ENCODE peak calls at places on chromosome 1, in ten cellular contexts. E is RWPE1, O is lower lobe of right lung, F is stomach, R is Caco-2, T is cardiac muscle cell, X is ascending aorta, W is glutamatergic neuron, I is epithelial cell of proximal tubule, M is bronchial epithelial cell. Y is an unnamed sample.

GRCh38 chr1:151058682-151059341 is 610 bp downstream of the CDC42SE1 start:
- DNase-seq in E (peak), O (peak), F (peak), R (peak), T (peak), X (no peak), W (peak), I (no peak), M (peak), Y (no peak)

GRCh38 chr1:9289090-9289534 is 3.6 kb upstream of the SPSB1 start:
- DNase-seq in E (no peak), O (peak), F (peak), R (peak), T (peak), X (peak), W (peak), I (no peak), M (peak), Y (peak)

GRCh38 chr1:152539901-152540300 is 25.6 kb downstream of the CRCT1 start:
- DNase-seq in E (no peak), O (no peak), F (no peak), R (no peak), T (no peak), X (no peak), W (no peak), I (no peak), M (no peak), Y (no peak)

GRCh38 chr1:24584103-24584764 is 28.3 kb downstream of the NCMAP start:
- DNase-seq in E (no peak), O (no peak), F (peak), R (no peak), T (no peak), X (no peak), W (no peak), I (no peak), M (no peak), Y (no peak)

GRCh38 chr1:205581321-205581980 is 50.4 kb downstream of the ELK4 start:
- DNase-seq in E (no peak), O (no peak), F (peak), R (no peak), T (no peak), X (no peak), W (no peak), I (no peak), M (no peak), Y (no peak)

GRCh38 chr1:205504311-205505075 is at the start of gene CDK18:
- DNase-seq in E (peak), O (peak), F (peak), R (peak), T (peak), X (peak), W (no peak), I (no peak), M (peak), Y (peak)

GRCh38 chr1:202521886-202522285 is 173.4 kb downstream of the PPP1R12B start:
- DNase-seq in E (no peak), O (no peak), F (no peak), R (no peak), T (no peak), X (no peak), W (no peak), I (no peak), M (no peak), Y (no peak)

GRCh38 chr1:150268342-150268705 is 492 bp downstream of the APH1A start:
- DNase-seq in E (peak), O (peak), F (peak), R (peak), T (peak), X (no peak), W (no peak), I (no peak), M (peak), Y (peak)

GRCh38 chr1:159088566-159089183 is 12.1 kb upstream of the AIM2 start:
- DNase-seq in E (no peak), O (no peak), F (no peak), R (no peak), T (no peak), X (no peak), W (no peak), I (no peak), M (no peak), Y (no peak)

GRCh38 chr1:55706397-55706796 is 491.2 kb upstream of the USP24 start:
- DNase-seq in E (no peak), O (no peak), F (no peak), R (no peak), T (no peak), X (no peak), W (no peak), I (no peak), M (no peak), Y (no peak)

GRCh38 chr1:174230399-174230798 is 71.1 kb downstream of the RABGAP1L start:
- DNase-seq in E (no peak), O (no peak), F (no peak), R (no peak), T (peak), X (no peak), W (no peak), I (no peak), M (no peak), Y (no peak)

GRCh38 chr1:232950919-232951579 is 638 bp downstream of the NTPCR start:
- DNase-seq in E (peak), O (no peak), F (no peak), R (peak), T (peak), X (no peak), W (no peak), I (no peak), M (peak), Y (peak)

GRCh38 chr1:166920561-166921475 is 44.8 kb upstream of the TADA1 start:
- DNase-seq in E (no peak), O (no peak), F (no peak), R (no peak), T (peak), X (no peak), W (peak), I (no peak), M (no peak), Y (no peak)

GRCh38 chr1:19799877-19800804 is at the start of gene TMCO4:
- DNase-seq in E (peak), O (peak), F (peak), R (peak), T (peak), X (peak), W (peak), I (no peak), M (peak), Y (peak)

GRCh38 chr1:156828414-156829085 is 11.9 kb upstream of the SH2D2A start:
- DNase-seq in E (no peak), O (no peak), F (no peak), R (no peak), T (no peak), X (no peak), W (no peak), I (no peak), M (no peak), Y (no peak)

GRCh38 chr1:156836041-156836654 is 19.5 kb upstream of the SH2D2A start:
- DNase-seq in E (no peak), O (no peak), F (no peak), R (no peak), T (no peak), X (no peak), W (no peak), I (no peak), M (no peak), Y (no peak)

GRCh38 chr1:156833598-156833997 is 16.9 kb upstream of the SH2D2A start:
- DNase-seq in E (no peak), O (no peak), F (no peak), R (no peak), T (no peak), X (no peak), W (no peak), I (no peak), M (no peak), Y (no peak)

GRCh38 chr1:156834322-156834721 is 17.7 kb upstream of the SH2D2A start:
- DNase-seq in E (no peak), O (no peak), F (no peak), R (no peak), T (no peak), X (no peak), W (no peak), I (no peak), M (no peak), Y (no peak)

GRCh38 chr1:156832434-156832833 is 15.8 kb upstream of the SH2D2A start:
- DNase-seq in E (no peak), O (no peak), F (no peak), R (no peak), T (no peak), X (no peak), W (no peak), I (no peak), M (no peak), Y (no peak)
- TF ChIP-seq CTCF in E (no peak), O (no peak), F (no peak), R (no peak), T (no peak), X (no peak), W (no peak), I (no peak), M (no peak), Y (no peak)

DNA sequence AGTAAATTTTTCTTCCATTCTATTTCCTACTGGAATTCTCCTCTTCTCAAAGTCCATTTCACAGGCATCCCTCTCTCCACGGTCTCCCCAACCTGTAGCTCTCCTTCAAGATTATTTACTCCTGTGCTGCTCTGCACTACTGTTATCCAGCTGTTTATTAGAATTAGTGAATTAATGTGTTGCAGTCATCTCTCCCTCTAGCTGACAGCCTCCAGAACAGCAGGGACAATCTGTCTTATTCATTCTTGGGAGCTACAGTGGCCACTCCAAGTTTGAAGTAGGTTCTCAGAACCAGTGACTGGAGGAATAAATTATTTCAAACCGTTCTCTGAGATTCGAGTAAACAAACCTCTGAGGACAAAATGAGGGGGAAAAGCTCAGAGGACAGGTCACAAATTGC is 331.0 kb downstream of the RRAGC start:
- DNase-seq in E (no peak), O (no peak), F (no peak), R (no peak), T (no peak), X (no peak), W (no peak), I (no peak), M (no peak), Y (peak)
- TF ChIP-seq CTCF in E (no peak), O (peak), F (no peak), R (no peak), T (no peak), X (no peak), W (no peak), I (no peak), M (no peak), Y (peak)

GRCh38 chr1:1959840-1960479 is 40.9 kb upstream of the TMEM52 start:
- DNase-seq in E (peak), O (peak), F (peak), R (peak), T (peak), X (peak), W (peak), I (no peak), M (peak), Y (peak)

GRCh38 chr1:1959459-1959839 is 40.4 kb upstream of the TMEM52 start:
- DNase-seq in E (no peak), O (no peak), F (no peak), R (no peak), T (no peak), X (no peak), W (no peak), I (no peak), M (no peak), Y (no peak)

GRCh38 chr1:1962752-1963151 is 40.8 kb downstream of the CFAP74 start:
- DNase-seq in E (no peak), O (no peak), F (no peak), R (no peak), T (no peak), X (no peak), W (no peak), I (no peak), M (no peak), Y (no peak)

GRCh38 chr1:1958071-1958541 is 39.0 kb upstream of the TMEM52 start:
- DNase-seq in E (no peak), O (no peak), F (no peak), R (no peak), T (no peak), X (no peak), W (no peak), I (no peak), M (peak), Y (no peak)

DNA sequence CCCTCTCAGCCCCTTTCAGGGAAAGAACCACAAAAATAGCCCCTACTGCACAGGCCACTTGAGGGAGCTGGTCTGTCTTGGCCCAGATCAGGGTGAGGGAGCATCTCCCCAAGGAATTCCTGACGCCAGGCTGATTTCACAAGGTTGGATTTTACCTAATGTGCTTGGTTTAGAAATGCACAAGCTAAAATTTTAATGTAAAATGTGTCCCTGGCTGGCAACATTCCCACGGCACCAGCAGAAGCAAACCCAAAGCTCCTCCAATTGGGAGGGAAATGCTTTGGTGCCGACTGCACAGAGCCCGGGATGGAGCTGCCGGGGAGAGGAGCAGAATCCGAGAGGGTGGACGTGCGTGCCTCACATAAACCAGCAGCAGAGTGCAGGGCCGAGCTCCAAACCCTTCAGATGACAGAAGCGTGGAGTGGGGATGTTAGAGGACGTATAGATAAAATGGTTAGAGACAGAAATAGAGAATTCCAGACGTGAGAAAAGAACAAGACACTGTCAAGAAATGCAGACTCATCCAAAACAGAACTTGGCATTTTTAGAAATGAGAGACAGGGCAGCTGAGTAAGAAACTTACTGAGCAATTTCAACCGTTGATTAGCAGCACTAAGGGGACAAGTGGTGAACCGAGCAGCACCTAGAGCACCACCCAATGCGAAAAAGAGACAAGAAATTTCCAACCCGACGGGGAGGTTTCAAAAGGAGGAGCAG is 41.6 kb upstream of the TMEM52 start:
- DNase-seq in E (no peak), O (no peak), F (no peak), R (no peak), T (peak), X (no peak), W (no peak), I (no peak), M (no peak), Y (peak)
- TF ChIP-seq CTCF in E (no peak), O (no peak), F (no peak), R (no peak), T (no peak), X (no peak), W (no peak), I (no peak), M (no peak), Y (no peak)

GRCh38 chr1:156417700-156418015 is 48.6 kb downstream of the RHBG start:
- DNase-seq in E (no peak), O (no peak), F (no peak), R (no peak), T (no peak), X (no peak), W (no peak), I (no peak), M (no peak), Y (no peak)

GRCh38 chr1:156420209-156421061 is 51.4 kb downstream of the RHBG start:
- DNase-seq in E (no peak), O (no peak), F (no peak), R (peak), T (no peak), X (no peak), W (no peak), I (no peak), M (no peak), Y (no peak)

GRCh38 chr1:156421062-156421938 is 52.3 kb downstream of the RHBG start:
- DNase-seq in E (peak), O (peak), F (peak), R (peak), T (peak), X (peak), W (peak), I (no peak), M (peak), Y (peak)

GRCh38 chr1:156421939-156422601 is 53.1 kb downstream of the RHBG start:
- DNase-seq in E (no peak), O (no peak), F (no peak), R (no peak), T (no peak), X (no peak), W (no peak), I (no peak), M (no peak), Y (no peak)

GRCh38 chr1:156419863-156420208 is 50.8 kb downstream of the RHBG start:
- DNase-seq in E (no peak), O (no peak), F (no peak), R (peak), T (no peak), X (no peak), W (peak), I (no peak), M (no peak), Y (no peak)
- TF ChIP-seq CTCF in E (no peak), O (no peak), F (no peak), R (peak), T (no peak), X (no peak), W (no peak), I (peak), M (peak), Y (peak)

GRCh38 chr1:183019860-183020259 is 3.4 kb upstream of the LAMC1 start:
- DNase-seq in E (no peak), O (no peak), F (peak), R (no peak), T (peak), X (no peak), W (no peak), I (no peak), M (peak), Y (peak)
- TF ChIP-seq CTCF in E (peak), O (no peak), F (no peak), R (no peak), T (peak), X (peak), W (no peak), I (peak), M (peak), Y (peak)

DNA sequence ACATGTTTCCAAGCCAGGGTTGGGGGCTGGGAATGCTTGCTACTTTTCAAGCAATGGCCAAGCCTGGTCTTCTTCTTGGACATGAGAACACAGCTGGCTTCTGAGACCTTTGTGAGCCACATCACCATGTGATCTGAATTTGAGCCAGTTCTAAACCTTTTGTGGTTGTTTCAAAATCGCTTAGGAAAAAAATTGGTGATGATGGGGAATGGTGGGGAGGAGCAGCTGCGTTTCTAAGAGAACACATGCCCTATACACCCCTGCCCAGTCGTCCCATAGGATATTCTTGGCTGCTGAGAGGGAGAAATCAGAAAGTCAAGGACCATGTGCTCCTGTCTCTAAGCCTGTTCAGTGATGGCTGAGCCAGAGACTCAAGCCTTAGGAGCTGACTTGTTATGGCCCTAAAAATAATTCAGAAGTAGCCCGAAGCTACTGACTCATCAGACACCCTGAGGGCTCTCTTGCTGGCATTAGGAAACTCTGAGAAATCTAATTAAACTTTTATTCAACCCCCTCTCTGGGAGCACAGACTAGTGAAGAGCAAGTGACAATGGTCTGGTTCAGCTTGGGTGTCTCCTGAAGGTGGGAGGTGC is 30.5 kb downstream of the CCDC185 start:
- DNase-seq in E (no peak), O (no peak), F (no peak), R (no peak), T (peak), X (no peak), W (no peak), I (no peak), M (no peak), Y (no peak)
- TF ChIP-seq CTCF in E (no peak), O (no peak), F (no peak), R (no peak), T (no peak), X (no peak), W (no peak), I (no peak), M (no peak), Y (no peak)